ENCODE peak calls at places on chromosome 18, in seven cellular contexts. One of them, this sample, is unnamed. For H3K4me1 and H3K9me3, the result is how much of the 10 kb centered on the place peaks cover.

GRCh38 chr18:3051718-3052410 is 38.9 kb upstream of the LPIN2 start:
- DNase-seq in spleen: no peak
- DNase-seq in thoracic aorta: no peak
- DNase-seq in mucosa of descending colon: peak
- DNase-seq in neural progenitor cell: no peak
- DNase-seq in right cardiac atrium: no peak
- DNase-seq in small intestine: peak
- DNase-seq in this sample: peak

GRCh38 chr18:3931542-3932112 is 481.7 kb downstream of the TGIF1 start:
- DNase-seq in spleen: no peak
- DNase-seq in thoracic aorta: no peak
- DNase-seq in mucosa of descending colon: no peak
- DNase-seq in neural progenitor cell: no peak
- DNase-seq in right cardiac atrium: no peak
- DNase-seq in small intestine: no peak
- DNase-seq in this sample: no peak

GRCh38 chr18:34522627-34523026 is 187.5 kb upstream of the DTNA start:
- DNase-seq in spleen: no peak
- DNase-seq in thoracic aorta: no peak
- DNase-seq in mucosa of descending colon: no peak
- DNase-seq in neural progenitor cell: no peak
- DNase-seq in right cardiac atrium: no peak
- DNase-seq in small intestine: no peak
- DNase-seq in this sample: no peak

GRCh38 chr18:57744211-57744694 is 58.9 kb downstream of the ATP8B1 start:
- DNase-seq in spleen: no peak
- DNase-seq in thoracic aorta: no peak
- DNase-seq in mucosa of descending colon: no peak
- DNase-seq in neural progenitor cell: no peak
- DNase-seq in right cardiac atrium: no peak
- DNase-seq in small intestine: no peak
- DNase-seq in this sample: no peak

GRCh38 chr18:29418136-29418535 is 1241.2 kb upstream of the CDH2 start:
- DNase-seq in spleen: no peak
- DNase-seq in thoracic aorta: no peak
- DNase-seq in mucosa of descending colon: no peak
- DNase-seq in neural progenitor cell: no peak
- DNase-seq in right cardiac atrium: no peak
- DNase-seq in small intestine: no peak
- DNase-seq in this sample: no peak

GRCh38 chr18:62998443-62998842 is 283.1 kb downstream of the PHLPP1 start:
- DNase-seq in spleen: peak
- DNase-seq in thoracic aorta: no peak
- DNase-seq in mucosa of descending colon: no peak
- DNase-seq in neural progenitor cell: no peak
- DNase-seq in right cardiac atrium: no peak
- DNase-seq in small intestine: no peak
- DNase-seq in this sample: no peak

GRCh38 chr18:75408554-75409506 is 18.7 kb downstream of the SMIM21 start:
- DNase-seq in spleen: no peak
- DNase-seq in thoracic aorta: no peak
- DNase-seq in mucosa of descending colon: no peak
- DNase-seq in neural progenitor cell: no peak
- DNase-seq in right cardiac atrium: no peak
- DNase-seq in small intestine: no peak
- DNase-seq in this sample: peak

GRCh38 chr18:51010218-51010617 is 19.8 kb upstream of the SMAD4 start:
- DNase-seq in spleen: no peak
- DNase-seq in thoracic aorta: no peak
- DNase-seq in mucosa of descending colon: no peak
- DNase-seq in neural progenitor cell: no peak
- DNase-seq in right cardiac atrium: no peak
- DNase-seq in small intestine: no peak
- DNase-seq in this sample: no peak

GRCh38 chr18:3151379-3152264 is 68.1 kb downstream of the MYOM1 start:
- DNase-seq in spleen: no peak
- DNase-seq in thoracic aorta: no peak
- DNase-seq in mucosa of descending colon: no peak
- DNase-seq in neural progenitor cell: peak
- DNase-seq in right cardiac atrium: no peak
- DNase-seq in small intestine: peak
- DNase-seq in this sample: peak

GRCh38 chr18:2532797-2533196 is 38.5 kb downstream of the METTL4 start:
- DNase-seq in spleen: no peak
- DNase-seq in thoracic aorta: no peak
- DNase-seq in mucosa of descending colon: no peak
- DNase-seq in neural progenitor cell: no peak
- DNase-seq in right cardiac atrium: no peak
- DNase-seq in small intestine: no peak
- DNase-seq in this sample: no peak

GRCh38 chr18:79924814-79925655 is 26.4 kb downstream of the SLC66A2 start:
- DNase-seq in spleen: peak
- DNase-seq in thoracic aorta: no peak
- DNase-seq in mucosa of descending colon: peak
- DNase-seq in neural progenitor cell: no peak
- DNase-seq in right cardiac atrium: peak
- DNase-seq in small intestine: no peak
- DNase-seq in this sample: no peak

GRCh38 chr18:10860382-10860781 is 289.0 kb downstream of the PIEZO2 start:
- DNase-seq in spleen: no peak
- DNase-seq in thoracic aorta: no peak
- DNase-seq in mucosa of descending colon: no peak
- DNase-seq in neural progenitor cell: no peak
- DNase-seq in right cardiac atrium: no peak
- DNase-seq in small intestine: no peak
- DNase-seq in this sample: no peak

GRCh38 chr18:73352546-73352945 is 484.8 kb upstream of the NETO1 start:
- DNase-seq in spleen: no peak
- DNase-seq in thoracic aorta: no peak
- DNase-seq in mucosa of descending colon: no peak
- DNase-seq in neural progenitor cell: no peak
- DNase-seq in right cardiac atrium: peak
- DNase-seq in small intestine: no peak
- DNase-seq in this sample: no peak

GRCh38 chr18:58080516-58080915 is 36.5 kb downstream of the NEDD4L start:
- DNase-seq in spleen: no peak
- DNase-seq in thoracic aorta: no peak
- DNase-seq in mucosa of descending colon: no peak
- DNase-seq in neural progenitor cell: no peak
- DNase-seq in right cardiac atrium: no peak
- DNase-seq in small intestine: no peak
- DNase-seq in this sample: no peak

GRCh38 chr18:58581265-58581664 is 47.6 kb downstream of the ALPK2 start:
- DNase-seq in spleen: no peak
- DNase-seq in thoracic aorta: no peak
- DNase-seq in mucosa of descending colon: no peak
- DNase-seq in neural progenitor cell: no peak
- DNase-seq in right cardiac atrium: no peak
- DNase-seq in small intestine: no peak
- DNase-seq in this sample: no peak

GRCh38 chr18:10736984-10737383 is 211.2 kb downstream of the NAPG start:
- DNase-seq in spleen: no peak
- DNase-seq in thoracic aorta: no peak
- DNase-seq in mucosa of descending colon: no peak
- DNase-seq in neural progenitor cell: no peak
- DNase-seq in right cardiac atrium: no peak
- DNase-seq in small intestine: no peak
- DNase-seq in this sample: no peak

GRCh38 chr18:5841518-5841917 is 53.8 kb downstream of the TMEM200C start:
- DNase-seq in spleen: no peak
- DNase-seq in thoracic aorta: no peak
- DNase-seq in mucosa of descending colon: no peak
- DNase-seq in neural progenitor cell: no peak
- DNase-seq in right cardiac atrium: no peak
- DNase-seq in small intestine: peak
- DNase-seq in this sample: no peak

GRCh38 chr18:67731853-67732252 is 215.3 kb upstream of the DSEL start:
- DNase-seq in spleen: no peak
- DNase-seq in thoracic aorta: no peak
- DNase-seq in mucosa of descending colon: no peak
- DNase-seq in neural progenitor cell: no peak
- DNase-seq in right cardiac atrium: no peak
- DNase-seq in small intestine: no peak
- DNase-seq in this sample: no peak

GRCh38 chr18:26119246-26119645 is 14.4 kb upstream of the PSMA8 start:
- DNase-seq in spleen: no peak
- DNase-seq in thoracic aorta: no peak
- DNase-seq in mucosa of descending colon: no peak
- DNase-seq in neural progenitor cell: no peak
- DNase-seq in right cardiac atrium: no peak
- DNase-seq in small intestine: no peak
- DNase-seq in this sample: no peak

DNA sequence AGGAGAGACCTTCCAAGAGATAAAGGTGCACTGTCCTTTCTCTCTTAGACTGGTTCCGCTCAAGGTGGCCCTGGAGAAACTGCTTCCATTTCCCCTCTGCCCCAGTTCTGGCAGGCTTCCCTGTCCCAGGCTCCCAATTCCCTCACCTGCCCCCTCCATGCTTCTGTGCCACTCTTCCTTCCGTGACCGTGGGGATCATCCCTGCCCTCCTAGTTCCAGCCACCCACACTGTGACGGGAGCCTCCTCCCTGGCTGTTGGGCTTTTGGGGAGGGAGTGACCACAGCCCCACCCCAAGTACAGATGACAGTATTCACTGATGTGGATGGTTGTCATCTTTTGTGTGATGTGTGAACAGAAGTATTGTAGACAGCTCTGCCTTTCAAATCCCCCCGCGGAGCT is 2.8 kb downstream of the IMPA2 start:
- DNase-seq in spleen: no peak
- DNase-seq in thoracic aorta: no peak
- DNase-seq in mucosa of descending colon: no peak
- DNase-seq in neural progenitor cell: no peak
- DNase-seq in right cardiac atrium: no peak
- DNase-seq in small intestine: no peak
- DNase-seq in this sample: no peak
- H3K4me1 ChIP-seq in spleen: under half
- H3K4me1 ChIP-seq in thoracic aorta: under half
- H3K4me1 ChIP-seq in mucosa of descending colon: under half
- H3K4me1 ChIP-seq in neural progenitor cell: under half
- H3K4me1 ChIP-seq in right cardiac atrium: under half
- H3K4me1 ChIP-seq in small intestine: under half
- H3K4me1 ChIP-seq in this sample: under half

GRCh38 chr18:13917401-13917800 is 2.1 kb upstream of the MC2R start:
- DNase-seq in spleen: no peak
- DNase-seq in thoracic aorta: no peak
- DNase-seq in mucosa of descending colon: no peak
- DNase-seq in neural progenitor cell: no peak
- DNase-seq in right cardiac atrium: no peak
- DNase-seq in small intestine: no peak
- DNase-seq in this sample: no peak
- H3K9me3 ChIP-seq in spleen: under half
- H3K9me3 ChIP-seq in thoracic aorta: under half
- H3K9me3 ChIP-seq in mucosa of descending colon: under half
- H3K9me3 ChIP-seq in neural progenitor cell: under half
- H3K9me3 ChIP-seq in right cardiac atrium: under half
- H3K9me3 ChIP-seq in small intestine: under half
- H3K9me3 ChIP-seq in this sample: under half

DNA sequence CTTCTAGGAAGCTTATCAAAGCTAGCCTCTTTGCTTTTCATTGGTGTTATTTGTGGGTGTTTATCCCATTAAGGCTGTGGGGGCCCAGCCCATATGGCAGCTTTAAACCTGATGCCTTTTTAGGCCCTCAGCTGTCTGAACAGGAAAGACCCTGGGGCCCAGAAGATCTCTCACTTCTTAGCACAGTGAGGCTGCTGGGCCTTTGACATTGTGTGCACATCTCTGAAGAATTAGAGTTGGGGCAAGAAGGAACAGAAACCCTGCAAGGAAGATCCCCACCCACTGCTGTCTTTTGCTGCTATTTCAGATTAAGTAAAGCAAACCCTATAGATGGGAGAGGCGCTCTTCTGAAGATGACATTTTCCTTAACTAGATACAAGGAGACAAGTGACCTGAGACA is 250.0 kb downstream of the SMAD2 start:
- DNase-seq in spleen: no peak
- DNase-seq in thoracic aorta: no peak
- DNase-seq in mucosa of descending colon: no peak
- DNase-seq in neural progenitor cell: no peak
- DNase-seq in right cardiac atrium: no peak
- DNase-seq in small intestine: no peak
- DNase-seq in this sample: no peak
- H3K4me1 ChIP-seq in spleen: under half
- H3K4me1 ChIP-seq in thoracic aorta: under half
- H3K4me1 ChIP-seq in mucosa of descending colon: under half
- H3K4me1 ChIP-seq in neural progenitor cell: under half
- H3K4me1 ChIP-seq in right cardiac atrium: under half
- H3K4me1 ChIP-seq in small intestine: under half
- H3K4me1 ChIP-seq in this sample: under half

GRCh38 chr18:56269958-56270357 is 368.4 kb downstream of the TXNL1 start:
- DNase-seq in spleen: no peak
- DNase-seq in thoracic aorta: no peak
- DNase-seq in mucosa of descending colon: no peak
- DNase-seq in neural progenitor cell: no peak
- DNase-seq in right cardiac atrium: no peak
- DNase-seq in small intestine: no peak
- DNase-seq in this sample: no peak
- H3K9me3 ChIP-seq in spleen: under half
- H3K9me3 ChIP-seq in thoracic aorta: under half
- H3K9me3 ChIP-seq in mucosa of descending colon: under half
- H3K9me3 ChIP-seq in neural progenitor cell: under half
- H3K9me3 ChIP-seq in right cardiac atrium: under half
- H3K9me3 ChIP-seq in small intestine: under half
- H3K9me3 ChIP-seq in this sample: under half

DNA sequence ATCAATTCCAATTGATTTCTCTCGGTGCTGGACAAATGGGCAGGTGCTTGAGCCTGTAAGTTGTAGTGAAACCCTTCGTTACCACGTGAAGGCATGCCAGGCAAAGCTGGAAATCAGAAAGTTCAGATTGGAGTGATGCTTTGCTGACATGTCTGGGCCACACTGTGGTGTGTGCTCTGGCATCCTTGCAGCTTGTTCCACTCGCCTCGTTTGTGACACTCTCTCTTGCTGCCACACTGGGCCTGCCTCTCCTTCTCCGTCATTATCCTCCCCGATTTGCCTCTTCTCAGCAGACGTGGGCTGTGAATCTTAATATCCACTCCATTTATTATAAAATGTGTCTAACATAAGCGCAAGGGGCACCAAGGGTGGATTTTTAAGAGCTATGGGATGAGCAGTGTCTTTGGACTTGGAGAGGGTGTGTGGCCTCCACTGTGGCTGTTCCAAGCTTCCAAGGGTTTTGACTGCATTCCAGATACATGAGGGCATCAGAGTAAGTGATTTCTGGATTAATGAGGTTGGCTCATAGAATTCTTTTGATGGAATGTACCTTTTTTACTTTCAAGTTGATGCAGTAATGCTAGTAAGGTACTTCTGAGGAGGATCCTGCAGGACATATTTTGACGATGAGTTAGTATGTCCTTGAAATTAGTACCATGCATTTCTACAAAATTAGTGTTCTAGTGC is 238.8 kb downstream of the TPGS2 start:
- DNase-seq in spleen: no peak
- DNase-seq in thoracic aorta: no peak
- DNase-seq in mucosa of descending colon: no peak
- DNase-seq in neural progenitor cell: no peak
- DNase-seq in right cardiac atrium: no peak
- DNase-seq in small intestine: no peak
- DNase-seq in this sample: no peak
- H3K4me1 ChIP-seq in spleen: under half
- H3K4me1 ChIP-seq in thoracic aorta: under half
- H3K4me1 ChIP-seq in mucosa of descending colon: under half
- H3K4me1 ChIP-seq in neural progenitor cell: under half
- H3K4me1 ChIP-seq in right cardiac atrium: under half
- H3K4me1 ChIP-seq in small intestine: under half
- H3K4me1 ChIP-seq in this sample: under half

GRCh38 chr18:70600225-70600925 is 311.5 kb downstream of the SOCS6 start:
- DNase-seq in spleen: no peak
- DNase-seq in thoracic aorta: no peak
- DNase-seq in mucosa of descending colon: no peak
- DNase-seq in neural progenitor cell: no peak
- DNase-seq in right cardiac atrium: no peak
- DNase-seq in small intestine: no peak
- DNase-seq in this sample: no peak
- H3K9me3 ChIP-seq in spleen: under half
- H3K9me3 ChIP-seq in thoracic aorta: under half
- H3K9me3 ChIP-seq in mucosa of descending colon: under half
- H3K9me3 ChIP-seq in neural progenitor cell: under half
- H3K9me3 ChIP-seq in right cardiac atrium: under half
- H3K9me3 ChIP-seq in small intestine: under half
- H3K9me3 ChIP-seq in this sample: under half